ENCODE peak calls at places on chromosome 1, in eight cellular contexts. N, B, K, H, J, I, Y and Z are unnamed samples.

GRCh38 chr1:229863651-229864545 is 203.1 kb upstream of the GALNT2 start:
- DNase-seq in I (peak), N (no peak), K (no peak), Y (no peak), J (no peak), H (no peak), B (peak), Z (no peak)

GRCh38 chr1:9655836-9656235 is 4.3 kb downstream of the PIK3CD start:
- DNase-seq in K (no peak), I (no peak), N (no peak), H (no peak), J (no peak), Y (no peak), B (no peak), Z (no peak)

GRCh38 chr1:28602536-28603439 is 10.7 kb downstream of the RAB42 start:
- DNase-seq in J (no peak), Y (no peak), K (peak), I (peak), N (no peak), H (peak), B (peak), Z (no peak)

GRCh38 chr1:36204347-36204909 is 19.8 kb upstream of the THRAP3 start:
- DNase-seq in B (peak), I (peak), N (no peak), H (peak), J (no peak), Y (no peak), K (no peak), Z (no peak)

GRCh38 chr1:64734289-64734652 is 10.6 kb upstream of the RAVER2 start:
- DNase-seq in H (no peak), N (no peak), K (no peak), B (no peak), I (no peak), J (no peak), Y (no peak), Z (no peak)

GRCh38 chr1:1889847-1890505 is 911 bp downstream of the GNB1 start:
- DNase-seq in H (peak), J (peak), Y (no peak), N (peak), B (peak), I (peak), K (no peak), Z (no peak)

GRCh38 chr1:43358121-43358745 is 548 bp upstream of the CDC20 start:
- DNase-seq in Y (no peak), B (no peak), N (no peak), J (no peak), I (no peak), K (no peak), H (peak), Z (peak)

GRCh38 chr1:101365186-101365585 is 128.4 kb downstream of the S1PR1 start:
- DNase-seq in N (no peak), H (no peak), I (no peak), Y (no peak), B (no peak), K (peak), J (no peak), Z (no peak)

GRCh38 chr1:235776396-235776795 is 90.3 kb downstream of the LYST start:
- DNase-seq in B (no peak), H (no peak), K (no peak), Y (no peak), I (no peak), J (no peak), N (no peak), Z (no peak)

GRCh38 chr1:186681806-186682205 is 1.6 kb upstream of the PTGS2 start:
- DNase-seq in K (peak), I (no peak), J (no peak), B (no peak), Y (no peak), N (no peak), H (no peak), Z (no peak)

DNA sequence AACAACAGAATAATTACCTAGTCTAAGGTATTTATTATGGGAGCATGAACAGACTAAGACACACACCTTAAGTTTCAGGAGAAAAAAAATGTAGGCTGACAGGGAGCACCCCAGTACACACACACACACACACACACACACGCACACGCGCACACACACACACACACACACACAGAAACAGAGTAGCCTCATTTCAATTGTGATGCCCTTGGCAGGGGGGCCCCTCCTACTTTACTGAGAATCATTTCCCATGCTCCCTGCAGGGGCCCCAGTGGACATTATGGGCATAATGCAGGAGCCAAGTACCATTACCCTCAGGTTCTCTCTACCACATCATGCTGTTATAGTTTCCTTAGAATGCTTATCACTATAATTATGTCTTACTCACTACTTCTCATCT is 104.9 kb downstream of the CDC7 start:
- DNase-seq in I (no peak), N (no peak), B (no peak), H (no peak), J (no peak), K (no peak), Y (no peak), Z (no peak)
- TF ChIP-seq CTCF in I (no peak), N (no peak), B (no peak), H (no peak), J (no peak), K (no peak), Y (no peak), Z (no peak)

DNA sequence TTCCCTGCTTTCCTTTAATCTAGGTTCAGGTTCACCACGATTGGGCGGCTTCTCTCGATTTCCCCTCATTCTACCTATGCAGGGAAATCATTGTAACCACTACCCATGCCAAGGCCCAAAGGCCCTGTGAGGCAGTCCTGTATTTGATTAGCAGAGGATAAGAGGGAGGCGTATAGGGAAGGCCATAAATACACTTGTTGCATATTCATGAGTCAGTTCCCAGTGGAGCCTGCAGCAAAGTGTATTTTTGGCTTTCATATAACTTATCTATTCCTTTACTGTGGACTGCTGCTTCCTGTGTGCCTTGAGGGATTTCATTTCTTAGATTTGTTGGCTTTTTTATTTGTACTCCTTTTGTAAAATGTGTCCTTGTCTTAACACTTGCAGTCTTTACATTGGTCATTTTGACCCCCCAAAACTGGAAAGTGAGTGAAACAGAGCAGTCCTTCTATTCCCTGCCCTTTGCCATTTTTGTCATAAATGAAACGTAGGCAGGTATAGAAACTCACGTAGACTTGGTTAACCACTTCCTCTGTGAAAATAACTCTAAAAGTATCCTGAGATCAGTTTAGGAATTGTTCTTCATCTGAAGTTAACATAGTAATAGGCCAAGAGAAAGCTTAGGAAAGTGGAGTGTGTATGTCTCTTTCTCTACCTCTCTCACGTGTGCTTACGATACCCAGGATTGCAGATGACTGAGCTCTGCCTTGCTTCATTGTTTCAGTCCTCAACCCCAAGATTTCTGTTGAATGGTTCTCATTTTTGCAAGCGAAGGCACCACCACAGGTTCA is 19.6 kb upstream of the KCNQ4 start:
- DNase-seq in K (no peak), B (no peak), H (no peak), J (no peak), Y (no peak), I (no peak), N (no peak), Z (no peak)
- H3K4me3 ChIP-seq in K (no peak), B (no peak), H (no peak), J (no peak), Y (no peak), I (no peak), N (no peak), Z (no peak)

GRCh38 chr1:246959944-246960693 is 28.4 kb upstream of the AHCTF1 start:
- DNase-seq in H (no peak), K (no peak), Y (peak), N (no peak), B (no peak), I (no peak), J (no peak), Z (no peak)
- TF ChIP-seq CTCF in H (no peak), K (no peak), Y (no peak), N (no peak), B (peak), I (peak), J (peak), Z (no peak)

DNA sequence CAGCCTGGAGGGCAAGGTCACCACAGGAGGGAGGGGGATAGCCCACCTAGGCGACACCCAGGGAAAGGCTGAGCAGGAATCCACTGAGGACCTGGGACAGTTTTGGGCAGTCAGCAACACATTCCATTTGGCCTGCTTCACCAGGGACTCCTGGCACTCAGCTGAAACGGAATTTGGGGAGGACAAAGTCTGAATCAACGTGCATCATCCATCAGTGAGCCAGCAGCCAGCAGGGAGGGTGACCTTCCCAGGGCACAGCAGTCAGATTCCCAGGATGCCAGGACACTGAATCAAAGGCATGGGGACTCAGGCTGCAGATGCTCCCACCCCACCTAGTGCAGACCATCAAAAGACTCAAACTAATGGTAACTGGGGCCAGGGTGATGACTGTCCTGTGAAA is 4.6 kb downstream of the SH3BP5L start:
- DNase-seq in K (peak), H (peak), Y (no peak), B (no peak), J (no peak), I (no peak), N (no peak), Z (no peak)
- H3K4me3 ChIP-seq in K (no peak), H (no peak), Y (no peak), B (no peak), J (no peak), I (no peak), N (no peak), Z (no peak)

DNA sequence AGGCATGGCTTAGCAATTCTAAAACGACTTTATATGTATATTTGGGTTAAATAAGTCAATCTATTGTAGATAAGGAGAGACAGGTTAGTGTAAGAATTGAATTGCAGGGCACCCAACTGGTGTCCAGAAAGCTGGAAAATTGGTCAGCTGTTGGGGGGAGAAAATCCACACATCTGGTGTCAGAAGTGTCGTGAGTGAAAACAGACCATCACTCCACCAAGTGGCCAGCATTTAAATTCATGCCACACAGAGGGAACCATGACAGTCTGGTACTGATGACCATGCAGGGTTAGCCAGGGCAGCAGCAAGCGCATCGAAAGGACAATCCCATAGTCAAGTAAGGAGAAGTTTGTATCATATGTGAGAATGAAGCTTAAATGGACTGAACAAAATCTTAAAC is 11.7 kb downstream of the LAX1 start:
- DNase-seq in N (no peak), I (peak), K (no peak), Y (no peak), B (no peak), H (no peak), J (no peak), Z (no peak)
- TF ChIP-seq CTCF in N (no peak), I (peak), K (no peak), Y (peak), B (no peak), H (peak), J (peak), Z (peak)

GRCh38 chr1:25903986-25904385 is 2.2 kb downstream of the STMN1 start:
- DNase-seq in N (no peak), K (no peak), B (no peak), I (no peak), J (no peak), H (no peak), Y (no peak), Z (no peak)
- H3K4me3 ChIP-seq in N (no peak), K (peak), B (no peak), I (no peak), J (peak), H (no peak), Y (peak), Z (peak)

GRCh38 chr1:26277261-26277661 is 2.6 kb upstream of the SH3BGRL3 start:
- DNase-seq in J (no peak), I (no peak), H (peak), N (no peak), B (no peak), Y (no peak), K (no peak), Z (no peak)

GRCh38 chr1:26277719-26278118 is 2.2 kb upstream of the SH3BGRL3 start:
- DNase-seq in Y (no peak), K (no peak), I (no peak), N (no peak), B (no peak), H (no peak), J (no peak), Z (no peak)

GRCh38 chr1:26275580-26276431 is 4.1 kb upstream of the SH3BGRL3 start:
- DNase-seq in B (peak), K (peak), N (peak), I (peak), Y (peak), H (peak), J (peak), Z (peak)

GRCh38 chr1:26274801-26275425 is 5.0 kb upstream of the SH3BGRL3 start:
- DNase-seq in B (no peak), Y (no peak), N (no peak), H (no peak), I (no peak), K (no peak), J (no peak), Z (no peak)

DNA sequence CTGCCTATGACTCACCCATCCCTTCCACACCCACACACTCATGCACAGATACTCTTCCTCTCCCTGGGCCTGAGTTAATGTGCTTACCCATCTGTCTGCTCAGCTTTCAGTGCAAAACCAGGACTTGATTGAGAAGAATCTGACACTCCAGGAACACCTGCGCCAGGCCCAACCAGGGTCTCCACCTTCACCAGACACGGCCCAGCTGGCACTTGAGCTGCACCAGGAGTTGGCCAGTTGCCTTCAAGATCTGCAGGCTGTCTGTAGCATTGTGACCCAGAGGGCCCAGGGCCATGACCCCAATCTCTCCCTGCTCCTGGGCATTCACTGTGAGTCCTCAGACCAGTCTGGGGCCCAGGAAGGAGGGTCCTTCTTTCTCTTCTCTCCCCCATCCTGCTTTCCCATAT is 3.5 kb upstream of the SH3BGRL3 start:
- DNase-seq in J (no peak), H (no peak), K (no peak), N (no peak), I (no peak), Y (no peak), B (no peak), Z (no peak)
- TF ChIP-seq CTCF in J (no peak), H (no peak), K (no peak), N (no peak), I (no peak), Y (no peak), B (no peak), Z (no peak)

GRCh38 chr1:225817611-225818061 is 7.7 kb downstream of the EPHX1 start:
- DNase-seq in I (peak), N (peak), Y (peak), K (peak), J (peak), H (peak), B (peak), Z (peak)
- H3K4me3 ChIP-seq in I (no peak), N (no peak), Y (no peak), K (no peak), J (no peak), H (no peak), B (no peak), Z (no peak)